ENCODE peak calls at places on chromosomes 7 and 10, in eight cellular contexts. R, G, C, F, E, Q, O and K are unnamed samples.
A peak's percentile ranks its signal among the peaks of the same experiment; 100 is the strongest.

GRCh38 chr10:89431977-89432376 is 17.6 kb downstream of the IFIT5 start:
- DNase-seq in R (no peak), G (no peak), C (peak; percentile 18), F (peak; percentile 41), E (no peak), Q (no peak), O (peak; percentile 38), K (no peak)

GRCh38 chr7:129607471-129608120 is 3.9 kb upstream of the NRF1 start:
- DNase-seq in R (no peak), G (no peak), C (peak; percentile 81), F (peak; percentile 32), E (no peak), Q (peak; percentile 78), O (peak; percentile 62), K (no peak)

GRCh38 chr7:79293655-79294142 is 159.8 kb downstream of the MAGI2 start:
- DNase-seq in R (peak; percentile 60), G (no peak), C (no peak), F (peak; percentile 31), E (no peak), Q (peak; percentile 71), O (no peak), K (no peak)

GRCh38 chr10:97074256-97075145 is 111.3 kb downstream of the SLIT1 start:
- DNase-seq in R (no peak), G (no peak), C (peak; percentile 31), F (no peak), E (no peak), Q (no peak), O (no peak), K (no peak)

GRCh38 chr10:97062058-97062457 is 123.7 kb downstream of the SLIT1 start:
- DNase-seq in R (no peak), G (no peak), C (no peak), F (no peak), E (no peak), Q (no peak), O (no peak), K (no peak)

GRCh38 chr10:103232772-103233488 is 12.8 kb upstream of the RPEL1 start:
- DNase-seq in R (no peak), G (no peak), C (no peak), F (peak; percentile 78), E (no peak), Q (no peak), O (peak; percentile 22), K (no peak)

GRCh38 chr10:44682516-44682915 is 228.6 kb upstream of the TMEM72 start:
- DNase-seq in R (no peak), G (no peak), C (no peak), F (no peak), E (no peak), Q (no peak), O (no peak), K (no peak)

GRCh38 chr7:24723178-24723530 is 34.1 kb downstream of the GSDME start:
- DNase-seq in R (no peak), G (no peak), C (no peak), F (no peak), E (no peak), Q (no peak), O (no peak), K (no peak)

GRCh38 chr7:154425326-154425725 is 373.1 kb downstream of the DPP6 start:
- DNase-seq in R (no peak), G (no peak), C (no peak), F (no peak), E (no peak), Q (no peak), O (no peak), K (no peak)

GRCh38 chr10:28281726-28282325 is 21.0 kb downstream of the MPP7 start:
- DNase-seq in R (no peak), G (no peak), C (no peak), F (no peak), E (peak; percentile 31), Q (no peak), O (no peak), K (no peak)

GRCh38 chr7:111987115-111987826 is 218.9 kb downstream of the DOCK4 start:
- DNase-seq in R (no peak), G (no peak), C (peak; percentile 47), F (no peak), E (no peak), Q (no peak), O (peak; percentile 70), K (no peak)

DNA sequence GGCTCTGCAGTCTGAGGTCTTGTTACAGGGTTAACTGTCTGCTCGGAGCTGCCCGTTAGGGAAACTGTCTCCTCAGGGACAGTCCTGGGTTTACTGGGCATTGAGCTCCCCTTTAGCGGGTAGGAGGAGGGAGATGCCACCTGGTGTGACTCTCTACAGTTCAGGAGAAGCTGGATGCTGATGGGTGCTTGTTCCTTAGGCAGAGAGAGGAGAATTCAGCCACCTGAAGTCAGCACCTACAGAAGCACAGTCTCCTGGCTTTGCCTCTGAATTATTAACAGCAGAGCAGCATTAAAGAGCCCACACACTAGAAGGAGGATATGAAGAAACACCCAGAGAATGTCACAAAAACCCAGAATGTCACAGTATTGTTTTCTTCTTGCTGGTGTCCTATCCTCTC is 656 bp downstream of the GIMAP4 start:
- DNase-seq in R (no peak), G (no peak), C (no peak), F (no peak), E (no peak), Q (no peak), O (no peak), K (no peak)
- H3K4me3 ChIP-seq in R (peak overlapping the region; percentile 46), G (peak overlapping the region; percentile 66), C (no peak overlapping the region), F (no peak overlapping the region), E (no peak overlapping the region), Q (no peak overlapping the region), O (no peak overlapping the region), K (peak overlapping the region; percentile 50)

GRCh38 chr7:74104702-74105101 is 21.1 kb downstream of the LIMK1 start:
- DNase-seq in R (no peak), G (no peak), C (no peak), F (no peak), E (no peak), Q (no peak), O (no peak), K (no peak)

GRCh38 chr7:74106846-74107245 is 23.2 kb downstream of the LIMK1 start:
- DNase-seq in R (no peak), G (no peak), C (no peak), F (no peak), E (no peak), Q (no peak), O (no peak), K (no peak)

GRCh38 chr7:74101061-74101681 is 17.6 kb downstream of the LIMK1 start:
- DNase-seq in R (no peak), G (peak; percentile 38), C (no peak), F (no peak), E (no peak), Q (no peak), O (peak; percentile 68), K (no peak)

GRCh38 chr7:74105992-74106391 is 22.4 kb downstream of the LIMK1 start:
- DNase-seq in R (no peak), G (no peak), C (no peak), F (no peak), E (no peak), Q (no peak), O (no peak), K (no peak)

DNA sequence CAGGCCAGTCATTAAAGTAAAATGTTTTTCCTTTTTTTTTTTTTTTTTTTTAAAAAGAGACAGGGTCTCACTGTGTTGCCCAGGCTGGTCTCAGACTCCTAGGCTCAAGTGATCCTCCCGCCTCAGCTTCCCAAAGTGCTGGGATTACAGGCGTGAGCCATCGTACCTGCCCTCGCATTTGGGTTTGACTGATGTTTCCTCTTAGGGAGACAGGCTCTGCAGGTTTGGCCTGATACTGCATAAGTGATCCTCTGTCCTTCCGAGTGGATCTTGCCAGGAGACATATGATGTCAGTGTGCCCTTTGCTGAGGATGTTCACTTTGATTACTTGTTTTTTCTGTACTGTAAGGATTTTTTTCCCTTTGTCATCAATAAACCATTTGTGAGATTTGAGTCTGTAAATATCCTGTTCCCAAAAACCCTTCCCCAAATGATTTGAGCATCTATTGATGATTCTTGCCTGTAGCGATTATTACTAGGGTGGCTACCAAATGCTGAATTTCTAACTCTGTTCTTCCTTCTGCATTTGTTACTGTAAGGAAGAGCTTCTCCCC is 19.7 kb downstream of the LIMK1 start:
- DNase-seq in R (no peak), G (no peak), C (no peak), F (no peak), E (no peak), Q (no peak), O (no peak), K (no peak)
- H3K27ac ChIP-seq in R (no peak overlapping the region), G (no peak overlapping the region), C (no peak overlapping the region), F (no peak overlapping the region), E (no peak overlapping the region), Q (no peak overlapping the region), O (no peak overlapping the region), K (no peak overlapping the region)

DNA sequence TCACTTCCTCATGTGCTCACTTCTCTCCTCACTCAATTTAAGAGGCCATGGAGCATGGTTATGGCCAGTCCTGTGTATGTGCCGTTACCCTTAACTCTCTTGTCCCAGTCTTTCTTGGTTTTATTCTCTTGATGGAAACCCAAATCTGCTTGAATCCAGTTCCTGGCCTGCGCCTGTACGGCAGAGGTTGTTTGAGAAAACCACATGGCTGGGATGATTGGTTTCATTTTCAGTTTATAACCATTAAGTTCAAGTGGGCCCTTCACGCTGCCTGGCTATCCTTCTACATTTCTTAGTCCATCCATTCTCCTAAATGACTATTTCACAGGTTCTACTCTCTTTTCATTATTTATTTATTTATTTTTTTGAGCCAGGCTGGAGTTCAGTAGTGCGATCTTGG is 1.6 kb upstream of the ZNF239 start:
- DNase-seq in R (no peak), G (no peak), C (no peak), F (no peak), E (no peak), Q (no peak), O (no peak), K (no peak)
- H3K4me3 ChIP-seq in R (no peak overlapping the region), G (no peak overlapping the region), C (no peak overlapping the region), F (no peak overlapping the region), E (no peak overlapping the region), Q (no peak overlapping the region), O (no peak overlapping the region), K (no peak overlapping the region)

GRCh38 chr7:106640368-106641141 is 20.4 kb downstream of the CCDC71L start:
- DNase-seq in R (no peak), G (no peak), C (no peak), F (peak; percentile 79), E (no peak), Q (no peak), O (peak; percentile 67), K (no peak)

GRCh38 chr7:106643189-106643588 is 17.8 kb downstream of the CCDC71L start:
- DNase-seq in R (no peak), G (no peak), C (no peak), F (no peak), E (no peak), Q (no peak), O (no peak), K (no peak)

GRCh38 chr7:106639476-106640334 is 21.3 kb downstream of the CCDC71L start:
- DNase-seq in R (no peak), G (no peak), C (no peak), F (no peak), E (no peak), Q (no peak), O (no peak), K (no peak)

GRCh38 chr7:106646256-106646655 is 14.7 kb downstream of the CCDC71L start:
- DNase-seq in R (no peak), G (no peak), C (no peak), F (no peak), E (no peak), Q (no peak), O (no peak), K (no peak)

DNA sequence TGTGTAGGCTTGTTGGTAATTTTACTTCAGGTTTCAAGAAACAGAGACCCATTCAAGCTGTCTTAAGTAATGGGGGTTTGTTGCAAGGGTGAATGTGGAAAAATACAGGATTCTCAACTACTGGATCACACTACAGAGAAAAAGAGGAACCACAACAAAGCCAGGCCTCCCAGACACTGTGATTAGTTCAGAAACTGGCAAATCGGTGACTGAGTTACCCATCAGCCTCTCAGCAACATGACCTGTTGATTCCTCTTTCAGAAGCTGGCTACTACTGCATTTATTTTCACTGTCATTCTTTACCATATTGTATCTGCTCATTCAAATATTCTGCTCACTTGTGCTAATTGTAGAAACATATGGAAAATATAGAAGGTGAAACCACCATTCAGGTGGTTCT is 16.0 kb downstream of the CCDC71L start:
- DNase-seq in R (no peak), G (no peak), C (no peak), F (no peak), E (no peak), Q (no peak), O (no peak), K (no peak)
- H3K27ac ChIP-seq in R (no peak overlapping the region), G (no peak overlapping the region), C (no peak overlapping the region), F (no peak overlapping the region), E (no peak overlapping the region), Q (no peak overlapping the region), O (no peak overlapping the region), K (no peak overlapping the region)